ENCODE peak calls at places on chromosomes 7 and 10, in seven cellular contexts. One of them, this sample, is unnamed.

GRCh38 chr7:21542891-21543527 is at the start of gene DNAH11:
- DNase-seq in H1: peak
- DNase-seq in IMR-90: no peak
- DNase-seq in mesenchymal stem cell: peak
- DNase-seq in trophoblast cell: peak
- DNase-seq in H9: peak
- DNase-seq in neuronal stem cell: peak
- DNase-seq in this sample: peak

GRCh38 chr10:70827358-70827757 is 11.6 kb downstream of the SGPL1 start:
- DNase-seq in H9: no peak
- DNase-seq in neuronal stem cell: no peak
- DNase-seq in trophoblast cell: no peak
- DNase-seq in mesenchymal stem cell: no peak
- DNase-seq in IMR-90: peak
- DNase-seq in H1: no peak
- DNase-seq in this sample: no peak

GRCh38 chr10:106571216-106571954 is 593.1 kb downstream of the SORCS1 start:
- DNase-seq in neuronal stem cell: peak
- DNase-seq in H1: no peak
- DNase-seq in mesenchymal stem cell: no peak
- DNase-seq in trophoblast cell: peak
- DNase-seq in H9: no peak
- DNase-seq in IMR-90: peak
- DNase-seq in this sample: peak

GRCh38 chr10:71974489-71975011 is 10.4 kb downstream of the CHST3 start:
- DNase-seq in mesenchymal stem cell: peak
- DNase-seq in H9: no peak
- DNase-seq in H1: no peak
- DNase-seq in trophoblast cell: peak
- DNase-seq in neuronal stem cell: no peak
- DNase-seq in IMR-90: peak
- DNase-seq in this sample: peak

GRCh38 chr10:130337696-130338587 is 201.8 kb downstream of the GLRX3 start:
- DNase-seq in neuronal stem cell: no peak
- DNase-seq in mesenchymal stem cell: no peak
- DNase-seq in trophoblast cell: no peak
- DNase-seq in H1: no peak
- DNase-seq in H9: no peak
- DNase-seq in IMR-90: no peak
- DNase-seq in this sample: no peak

GRCh38 chr10:16314259-16314658 is 122.6 kb upstream of the PTER start:
- DNase-seq in trophoblast cell: no peak
- DNase-seq in H9: peak
- DNase-seq in mesenchymal stem cell: no peak
- DNase-seq in neuronal stem cell: no peak
- DNase-seq in H1: no peak
- DNase-seq in IMR-90: no peak
- DNase-seq in this sample: peak

GRCh38 chr10:75347211-75347610 is 54.4 kb downstream of the ZNF503 start:
- DNase-seq in mesenchymal stem cell: no peak
- DNase-seq in H9: peak
- DNase-seq in IMR-90: no peak
- DNase-seq in neuronal stem cell: no peak
- DNase-seq in trophoblast cell: no peak
- DNase-seq in H1: no peak
- DNase-seq in this sample: no peak

GRCh38 chr7:23938937-23939552 is 229.0 kb downstream of the STK31 start:
- DNase-seq in neuronal stem cell: peak
- DNase-seq in mesenchymal stem cell: peak
- DNase-seq in H1: peak
- DNase-seq in IMR-90: peak
- DNase-seq in trophoblast cell: peak
- DNase-seq in H9: peak
- DNase-seq in this sample: peak

GRCh38 chr7:89623018-89623672 is 531.1 kb upstream of the STEAP1 start:
- DNase-seq in mesenchymal stem cell: no peak
- DNase-seq in H9: peak
- DNase-seq in H1: no peak
- DNase-seq in trophoblast cell: peak
- DNase-seq in neuronal stem cell: peak
- DNase-seq in IMR-90: peak
- DNase-seq in this sample: peak

GRCh38 chr7:64099656-64100531 is 54.7 kb downstream of the ZNF727 start:
- DNase-seq in neuronal stem cell: no peak
- DNase-seq in trophoblast cell: no peak
- DNase-seq in IMR-90: no peak
- DNase-seq in mesenchymal stem cell: no peak
- DNase-seq in H1: no peak
- DNase-seq in H9: no peak
- DNase-seq in this sample: no peak

GRCh38 chr7:134811798-134812197 is 32.4 kb downstream of the CALD1 start:
- DNase-seq in H9: no peak
- DNase-seq in mesenchymal stem cell: peak
- DNase-seq in H1: no peak
- DNase-seq in IMR-90: peak
- DNase-seq in trophoblast cell: no peak
- DNase-seq in neuronal stem cell: no peak
- DNase-seq in this sample: no peak

GRCh38 chr10:114167985-114168384 is 6.0 kb downstream of the CCDC186 start:
- DNase-seq in mesenchymal stem cell: no peak
- DNase-seq in H1: no peak
- DNase-seq in IMR-90: no peak
- DNase-seq in trophoblast cell: no peak
- DNase-seq in H9: no peak
- DNase-seq in neuronal stem cell: no peak
- DNase-seq in this sample: no peak

GRCh38 chr7:70047891-70048448 is 449.7 kb downstream of the AUTS2 start:
- DNase-seq in trophoblast cell: no peak
- DNase-seq in mesenchymal stem cell: no peak
- DNase-seq in H9: peak
- DNase-seq in neuronal stem cell: no peak
- DNase-seq in IMR-90: no peak
- DNase-seq in H1: no peak
- DNase-seq in this sample: no peak

GRCh38 chr7:93013471-93014061 is 104.2 kb downstream of the SAMD9 start:
- DNase-seq in H9: no peak
- DNase-seq in neuronal stem cell: no peak
- DNase-seq in mesenchymal stem cell: peak
- DNase-seq in trophoblast cell: no peak
- DNase-seq in H1: no peak
- DNase-seq in IMR-90: peak
- DNase-seq in this sample: no peak

GRCh38 chr7:1853619-1854520 is 183.8 kb downstream of the ELFN1 start:
- DNase-seq in IMR-90: no peak
- DNase-seq in H9: peak
- DNase-seq in trophoblast cell: no peak
- DNase-seq in H1: no peak
- DNase-seq in mesenchymal stem cell: no peak
- DNase-seq in neuronal stem cell: no peak
- DNase-seq in this sample: no peak

GRCh38 chr7:29163854-29164253 is 17.5 kb upstream of the CPVL start:
- DNase-seq in neuronal stem cell: no peak
- DNase-seq in H1: no peak
- DNase-seq in H9: no peak
- DNase-seq in IMR-90: no peak
- DNase-seq in mesenchymal stem cell: no peak
- DNase-seq in trophoblast cell: peak
- DNase-seq in this sample: no peak

GRCh38 chr7:46386428-46387399 is 465.6 kb upstream of the IGFBP3 start:
- DNase-seq in mesenchymal stem cell: peak
- DNase-seq in H9: no peak
- DNase-seq in neuronal stem cell: no peak
- DNase-seq in trophoblast cell: peak
- DNase-seq in IMR-90: peak
- DNase-seq in H1: no peak
- DNase-seq in this sample: peak

GRCh38 chr7:24779283-24779655 is 22.0 kb upstream of the GSDME start:
- DNase-seq in H9: no peak
- DNase-seq in trophoblast cell: no peak
- DNase-seq in neuronal stem cell: no peak
- DNase-seq in mesenchymal stem cell: no peak
- DNase-seq in H1: no peak
- DNase-seq in IMR-90: no peak
- DNase-seq in this sample: no peak

GRCh38 chr7:48112431-48113165 is 23.5 kb downstream of the UPP1 start:
- DNase-seq in H9: no peak
- DNase-seq in H1: no peak
- DNase-seq in neuronal stem cell: no peak
- DNase-seq in mesenchymal stem cell: no peak
- DNase-seq in IMR-90: peak
- DNase-seq in trophoblast cell: no peak
- DNase-seq in this sample: no peak

GRCh38 chr7:126698909-126699308 is 553.8 kb downstream of the GRM8 start:
- DNase-seq in IMR-90: no peak
- DNase-seq in neuronal stem cell: no peak
- DNase-seq in H1: no peak
- DNase-seq in mesenchymal stem cell: no peak
- DNase-seq in trophoblast cell: no peak
- DNase-seq in H9: no peak
- DNase-seq in this sample: no peak

GRCh38 chr7:128408709-128409434 is 910 bp downstream of the IMPDH1 start:
- DNase-seq in trophoblast cell: no peak
- DNase-seq in neuronal stem cell: no peak
- DNase-seq in H1: no peak
- DNase-seq in mesenchymal stem cell: peak
- DNase-seq in H9: no peak
- DNase-seq in IMR-90: peak
- DNase-seq in this sample: peak

GRCh38 chr7:149287622-149288021 is 25.6 kb downstream of the ZNF783 start:
- DNase-seq in trophoblast cell: peak
- DNase-seq in mesenchymal stem cell: no peak
- DNase-seq in H9: no peak
- DNase-seq in H1: no peak
- DNase-seq in neuronal stem cell: no peak
- DNase-seq in IMR-90: no peak
- DNase-seq in this sample: no peak

GRCh38 chr10:88791924-88792323 is 10.6 kb upstream of the LIPM start:
- DNase-seq in trophoblast cell: peak
- DNase-seq in H1: no peak
- DNase-seq in neuronal stem cell: peak
- DNase-seq in IMR-90: peak
- DNase-seq in mesenchymal stem cell: peak
- DNase-seq in H9: peak
- DNase-seq in this sample: peak

GRCh38 chr10:57465155-57465554 is 802.5 kb downstream of the IPMK start:
- DNase-seq in IMR-90: no peak
- DNase-seq in H1: no peak
- DNase-seq in trophoblast cell: no peak
- DNase-seq in H9: no peak
- DNase-seq in mesenchymal stem cell: no peak
- DNase-seq in neuronal stem cell: no peak
- DNase-seq in this sample: no peak
- H2BK120ac ChIP-seq in IMR-90: no peak
- H2BK120ac ChIP-seq in H1: no peak
- H2BK120ac ChIP-seq in trophoblast cell: no peak
- H2BK120ac ChIP-seq in H9: no peak
- H2BK120ac ChIP-seq in mesenchymal stem cell: no peak
- H2BK120ac ChIP-seq in neuronal stem cell: no peak
- H2BK120ac ChIP-seq in this sample: no peak

DNA sequence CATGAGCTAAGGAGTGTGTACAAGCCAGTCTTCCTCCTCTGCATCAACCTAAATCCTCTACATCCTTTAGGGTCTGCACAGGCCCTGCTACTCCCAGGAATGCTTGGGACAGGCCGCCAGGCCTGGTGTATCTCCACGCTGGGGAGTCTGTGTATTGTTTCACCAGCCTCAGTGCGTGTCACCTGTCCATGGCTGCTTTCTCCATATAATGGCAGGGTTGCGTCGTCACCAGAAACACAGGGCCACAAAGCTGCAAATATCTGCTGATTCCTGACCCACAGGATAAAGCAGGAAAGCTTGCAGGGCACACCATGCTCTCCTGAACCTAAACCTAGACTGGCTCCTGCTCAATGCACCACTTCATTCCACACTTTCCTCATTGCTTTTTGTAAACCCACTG is 45.6 kb downstream of the COBL start:
- DNase-seq in trophoblast cell: no peak
- DNase-seq in H9: no peak
- DNase-seq in H1: no peak
- DNase-seq in mesenchymal stem cell: no peak
- DNase-seq in IMR-90: no peak
- DNase-seq in neuronal stem cell: no peak
- DNase-seq in this sample: no peak
- H2BK120ac ChIP-seq in trophoblast cell: no peak
- H2BK120ac ChIP-seq in H9: no peak
- H2BK120ac ChIP-seq in H1: no peak
- H2BK120ac ChIP-seq in mesenchymal stem cell: no peak
- H2BK120ac ChIP-seq in IMR-90: no peak
- H2BK120ac ChIP-seq in neuronal stem cell: no peak
- H2BK120ac ChIP-seq in this sample: no peak

DNA sequence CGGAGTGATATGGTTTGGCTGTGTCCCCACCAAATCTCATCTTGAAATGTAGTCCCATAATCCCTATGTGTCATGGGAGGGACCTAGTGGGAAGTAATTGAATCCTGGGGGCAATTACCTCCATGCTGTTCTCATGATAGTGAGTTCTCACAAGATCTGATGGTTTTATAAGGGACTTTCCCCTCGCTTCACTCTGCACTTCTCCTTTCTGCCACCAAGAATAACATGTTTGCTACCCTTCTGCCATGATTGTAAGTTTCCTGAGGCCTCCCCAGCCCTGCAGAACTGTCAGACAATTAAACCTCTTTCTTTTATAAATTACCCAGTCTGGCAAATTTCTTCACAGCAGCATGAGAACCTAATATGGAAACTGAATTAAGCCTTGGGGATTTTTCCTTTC is 19.1 kb downstream of the FAM3C start:
- DNase-seq in H9: no peak
- DNase-seq in H1: no peak
- DNase-seq in mesenchymal stem cell: no peak
- DNase-seq in IMR-90: no peak
- DNase-seq in trophoblast cell: no peak
- DNase-seq in neuronal stem cell: no peak
- DNase-seq in this sample: no peak
- H2BK120ac ChIP-seq in H9: no peak
- H2BK120ac ChIP-seq in H1: no peak
- H2BK120ac ChIP-seq in mesenchymal stem cell: no peak
- H2BK120ac ChIP-seq in IMR-90: no peak
- H2BK120ac ChIP-seq in trophoblast cell: no peak
- H2BK120ac ChIP-seq in neuronal stem cell: no peak
- H2BK120ac ChIP-seq in this sample: no peak

DNA sequence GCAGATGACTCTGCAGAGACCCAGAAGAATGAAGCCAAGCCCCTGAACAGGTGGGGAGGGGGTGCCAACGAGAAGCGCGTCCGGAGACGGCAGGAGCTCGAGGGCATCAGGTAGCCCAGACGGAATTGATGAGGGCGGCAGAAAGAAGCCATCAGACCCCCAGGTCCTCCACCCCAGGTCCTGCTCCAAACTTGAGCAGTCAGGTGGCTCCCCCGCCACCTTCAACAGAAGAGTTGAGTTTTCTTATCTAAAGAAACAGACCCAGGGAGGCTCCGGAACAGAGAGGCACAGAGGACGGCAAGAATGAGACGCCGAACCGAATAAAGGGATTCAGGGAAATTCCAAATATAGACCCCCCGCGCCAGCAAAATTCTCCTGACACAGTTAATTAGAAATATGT is 22.2 kb downstream of the RGS10 start:
- DNase-seq in neuronal stem cell: no peak
- DNase-seq in H1: no peak
- DNase-seq in H9: no peak
- DNase-seq in mesenchymal stem cell: no peak
- DNase-seq in trophoblast cell: no peak
- DNase-seq in IMR-90: no peak
- DNase-seq in this sample: no peak
- H2BK120ac ChIP-seq in neuronal stem cell: no peak
- H2BK120ac ChIP-seq in H1: no peak
- H2BK120ac ChIP-seq in H9: no peak
- H2BK120ac ChIP-seq in mesenchymal stem cell: no peak
- H2BK120ac ChIP-seq in trophoblast cell: no peak
- H2BK120ac ChIP-seq in IMR-90: peak
- H2BK120ac ChIP-seq in this sample: no peak

This sample was measured in mesendoderm.